ENCODE peak calls at places on chromosomes 16 and 17, in six cellular contexts. One of them, this sample, is unnamed.

GRCh38 chr17:14616508-14616907 is 315.6 kb downstream of the HS3ST3B1 start:
- DNase-seq in Right ventricle myocardium superior: no peak
- DNase-seq in SHP77: no peak
- DNase-seq in hepatic stellate cell: no peak
- DNase-seq in T47D: no peak
- DNase-seq in NCI-H1930: no peak
- DNase-seq in this sample: peak; percentile 31

GRCh38 chr16:57898961-57899360 is 72.0 kb downstream of the CNGB1 start:
- DNase-seq in Right ventricle myocardium superior: peak; percentile 1
- DNase-seq in SHP77: no peak
- DNase-seq in hepatic stellate cell: no peak
- DNase-seq in T47D: no peak
- DNase-seq in NCI-H1930: no peak
- DNase-seq in this sample: no peak

GRCh38 chr17:50166518-50167181 is 845 bp downstream of the SGCA start:
- DNase-seq in Right ventricle myocardium superior: no peak
- DNase-seq in SHP77: no peak
- DNase-seq in hepatic stellate cell: no peak
- DNase-seq in T47D: no peak
- DNase-seq in NCI-H1930: no peak
- DNase-seq in this sample: no peak

GRCh38 chr17:7610641-7611040 is 4.1 kb downstream of the FXR2 start:
- DNase-seq in Right ventricle myocardium superior: no peak
- DNase-seq in SHP77: no peak
- DNase-seq in hepatic stellate cell: no peak
- DNase-seq in T47D: no peak
- DNase-seq in NCI-H1930: no peak
- DNase-seq in this sample: no peak

GRCh38 chr17:80754846-80755245 is 210.2 kb downstream of the RPTOR start:
- DNase-seq in Right ventricle myocardium superior: no peak
- DNase-seq in SHP77: no peak
- DNase-seq in hepatic stellate cell: no peak
- DNase-seq in T47D: no peak
- DNase-seq in NCI-H1930: no peak
- DNase-seq in this sample: no peak

GRCh38 chr16:54946909-54947308 is 16.2 kb downstream of the IRX5 start:
- DNase-seq in Right ventricle myocardium superior: no peak
- DNase-seq in SHP77: no peak
- DNase-seq in hepatic stellate cell: no peak
- DNase-seq in T47D: no peak
- DNase-seq in NCI-H1930: no peak
- DNase-seq in this sample: no peak

GRCh38 chr16:30567160-30567990 is 4.1 kb downstream of the ZNF688 start:
- DNase-seq in Right ventricle myocardium superior: no peak
- DNase-seq in SHP77: no peak
- DNase-seq in hepatic stellate cell: no peak
- DNase-seq in T47D: no peak
- DNase-seq in NCI-H1930: no peak
- DNase-seq in this sample: no peak

GRCh38 chr17:54932711-54933110 is 32.1 kb downstream of the TOM1L1 start:
- DNase-seq in Right ventricle myocardium superior: no peak
- DNase-seq in SHP77: no peak
- DNase-seq in hepatic stellate cell: no peak
- DNase-seq in T47D: no peak
- DNase-seq in NCI-H1930: no peak
- DNase-seq in this sample: no peak

GRCh38 chr16:66961065-66961744 is at the start of gene CES3:
- DNase-seq in Right ventricle myocardium superior: peak; percentile 70
- DNase-seq in SHP77: peak; percentile 77
- DNase-seq in hepatic stellate cell: peak; percentile 76
- DNase-seq in T47D: peak; percentile 27
- DNase-seq in NCI-H1930: peak; percentile 50
- DNase-seq in this sample: no peak

This sample was measured in AG04449.